ENCODE peak calls at places on chromosomes 16 and 17, in ten cellular contexts. K is stimulated activated CD8-positive, alpha-beta memory T cell treated with anti-CD3 and anti-CD28 coated beads, Interleukin-7, amount 100 ng/mL, for 1 hour; C is body of pancreas; X is T-helper 2 cell; J is NCI-H1105 treated with DMSO at 0.1 percent for 48 hours; F is left cardiac atrium; H is COR-L47; G is activated naive CD4-positive, alpha-beta T cell treated with anti-CD3 and anti-CD28 coated beads for 36 hours; B is MM.1S; I is sigmoid colon. D is an unnamed sample.

GRCh38 chr17:17778308-17779014 is 58.3 kb downstream of the SREBF1 start:
- DNase-seq in G (no peak), F (peak), I (peak), J (no peak), C (no peak), H (no peak), K (no peak), X (no peak), B (no peak), D (peak)

GRCh38 chr16:50762241-50762640 is 20.4 kb downstream of the CYLD start:
- DNase-seq in H (no peak), J (no peak), B (no peak), X (no peak), K (no peak), I (no peak), C (no peak), G (no peak), F (no peak), D (no peak)

GRCh38 chr16:88799569-88800276 is 3.9 kb upstream of the CDT1 start:
- DNase-seq in J (no peak), B (peak), I (no peak), C (no peak), H (no peak), G (peak), F (no peak), K (no peak), X (no peak), D (no peak)

GRCh38 chr17:17420035-17420434 is 56.8 kb upstream of the MED9 start:
- DNase-seq in X (no peak), I (peak), C (no peak), J (no peak), K (no peak), H (no peak), F (peak), G (no peak), B (no peak), D (no peak)

GRCh38 chr17:47894498-47895253 is 1.4 kb upstream of the SP2 start:
- DNase-seq in B (no peak), X (no peak), K (no peak), F (no peak), G (no peak), J (no peak), I (no peak), C (no peak), H (no peak), D (no peak)

GRCh38 chr16:2449118-2449517 is 10.8 kb upstream of the TEDC2 start:
- DNase-seq in K (no peak), H (no peak), B (no peak), C (no peak), J (no peak), I (no peak), G (no peak), F (no peak), X (no peak), D (no peak)

GRCh38 chr17:3695723-3696411 is at the start of gene P2RX5:
- DNase-seq in G (peak), X (no peak), B (peak), K (no peak), H (no peak), F (no peak), I (no peak), J (no peak), C (no peak), D (no peak)

GRCh38 chr17:9645858-9646555 is 690 bp downstream of the USP43 start:
- DNase-seq in B (no peak), G (peak), J (peak), X (no peak), C (peak), I (no peak), K (no peak), H (no peak), F (peak), D (no peak)

GRCh38 chr16:84884311-84885023 is 64.7 kb downstream of the CRISPLD2 start:
- DNase-seq in C (peak), X (no peak), I (no peak), G (no peak), F (peak), H (no peak), B (no peak), J (no peak), K (no peak), D (peak)

GRCh38 chr17:53472586-53472985 is 350.1 kb upstream of the KIF2B start:
- DNase-seq in X (no peak), B (no peak), F (no peak), C (no peak), J (no peak), G (no peak), I (no peak), H (no peak), K (no peak), D (no peak)

GRCh38 chr16:89168381-89169189 is 3.0 kb upstream of the CDH15 start:
- DNase-seq in X (no peak), F (no peak), J (no peak), I (no peak), K (no peak), G (no peak), C (no peak), H (no peak), B (no peak), D (no peak)

GRCh38 chr17:29838961-29839360 is 91.1 kb downstream of the SSH2 start:
- DNase-seq in B (no peak), K (no peak), F (peak), G (no peak), J (no peak), H (no peak), I (no peak), X (no peak), C (no peak), D (peak)

D was measured in caudate nucleus.